ENCODE peak calls at places on chromosome 4, in four cellular contexts. O, T, Z and K are unnamed samples.

GRCh38 chr4:33255507-33255906 is 2535.3 kb downstream of the PCDH7 start:
- DNase-seq in O (no peak), T (no peak), Z (no peak), K (no peak)

GRCh38 chr4:168451744-168452394 is 28.4 kb downstream of the DDX60L start:
- DNase-seq in O (no peak), T (no peak), Z (no peak), K (no peak)

GRCh38 chr4:125187621-125188176 is 127.1 kb upstream of the FAT4 start:
- DNase-seq in O (no peak), T (no peak), Z (no peak), K (no peak)

GRCh38 chr4:76198411-76199237 is 15.0 kb downstream of the SCARB2 start:
- DNase-seq in O (peak), T (no peak), Z (peak), K (no peak)

GRCh38 chr4:18039113-18039512 is 17.6 kb upstream of the LCORL start:
- DNase-seq in O (no peak), T (no peak), Z (no peak), K (no peak)

GRCh38 chr4:114264877-114265291 is 285.4 kb upstream of the ARSJ start:
- DNase-seq in O (no peak), T (peak), Z (no peak), K (no peak)

GRCh38 chr4:55356991-55357461 is 11.0 kb downstream of the SRD5A3 start:
- DNase-seq in O (no peak), T (peak), Z (no peak), K (peak)

GRCh38 chr4:27003602-27004238 is 143.1 kb downstream of the STIM2 start:
- DNase-seq in O (no peak), T (no peak), Z (no peak), K (no peak)

GRCh38 chr4:105989411-105990242 is 94.4 kb downstream of the NPNT start:
- DNase-seq in O (no peak), T (no peak), Z (no peak), K (no peak)

GRCh38 chr4:135050086-135050717 is 848.6 kb upstream of the PABPC4L start:
- DNase-seq in O (no peak), T (no peak), Z (no peak), K (no peak)

GRCh38 chr4:184850431-184851199 is 24.8 kb upstream of the ACSL1 start:
- DNase-seq in O (no peak), T (no peak), Z (no peak), K (no peak)

GRCh38 chr4:99625369-99625768 is 32.3 kb downstream of the C4orf54 start:
- DNase-seq in O (no peak), T (no peak), Z (no peak), K (no peak)

GRCh38 chr4:83387922-83388676 is 53.5 kb upstream of the HPSE start:
- DNase-seq in O (no peak), T (no peak), Z (peak), K (no peak)

GRCh38 chr4:76016383-76016782 is 6.9 kb downstream of the CXCL10 start:
- DNase-seq in O (peak), T (no peak), Z (no peak), K (no peak)

GRCh38 chr4:53168237-53168636 is 197.6 kb downstream of the SCFD2 start:
- DNase-seq in O (no peak), T (no peak), Z (peak), K (no peak)

GRCh38 chr4:95761871-95762270 is 78.0 kb upstream of the PDHA2 start:
- DNase-seq in O (no peak), T (no peak), Z (no peak), K (no peak)

GRCh38 chr4:52869196-52869595 is 7.1 kb downstream of the RASL11B start:
- DNase-seq in O (no peak), T (no peak), Z (no peak), K (no peak)

GRCh38 chr4:61662362-61662761 is 462.2 kb downstream of the ADGRL3 start:
- DNase-seq in O (no peak), T (no peak), Z (no peak), K (no peak)

GRCh38 chr4:170497105-170497504 is 407.3 kb upstream of the AADAT start:
- DNase-seq in O (peak), T (no peak), Z (no peak), K (no peak)

GRCh38 chr4:15186149-15186548 is 183.9 kb downstream of the CPEB2 start:
- DNase-seq in O (no peak), T (no peak), Z (no peak), K (no peak)

GRCh38 chr4:31045724-31046318 is 325.7 kb downstream of the PCDH7 start:
- DNase-seq in O (no peak), T (no peak), Z (no peak), K (no peak)

GRCh38 chr4:137968956-137969709 is 273.0 kb downstream of the SLC7A11 start:
- DNase-seq in O (no peak), T (no peak), Z (peak), K (no peak)

GRCh38 chr4:108620933-108621905 is 843 bp downstream of the RPL34 start:
- DNase-seq in O (no peak), T (no peak), Z (no peak), K (no peak)

GRCh38 chr4:179130122-179130714 is 1688.0 kb upstream of the AGA start:
- DNase-seq in O (peak), T (no peak), Z (no peak), K (no peak)

GRCh38 chr4:55385201-55385649 is 10.5 kb upstream of the TMEM165 start:
- DNase-seq in O (no peak), T (peak), Z (peak), K (no peak)

GRCh38 chr4:45120163-45120562 is 393.8 kb upstream of the GNPDA2 start:
- DNase-seq in O (no peak), T (no peak), Z (no peak), K (no peak)

GRCh38 chr4:125382995-125383394 is 68.2 kb downstream of the FAT4 start:
- DNase-seq in O (no peak), T (no peak), Z (no peak), K (no peak)

GRCh38 chr4:124631760-124632159 is 80.8 kb downstream of the ANKRD50 start:
- DNase-seq in O (no peak), T (no peak), Z (peak), K (no peak)

GRCh38 chr4:143202824-143203223 is 18.1 kb downstream of the USP38 start:
- DNase-seq in O (no peak), T (no peak), Z (no peak), K (no peak)

GRCh38 chr4:159410076-159410777 is 307.3 kb downstream of the RAPGEF2 start:
- DNase-seq in O (no peak), T (no peak), Z (no peak), K (no peak)
- TF ChIP-seq SIN3A in O (no peak), T (no peak), Z (no peak), K (no peak)

GRCh38 chr4:36269533-36269932 is 11.9 kb upstream of the DTHD1 start:
- DNase-seq in O (no peak), T (no peak), Z (no peak), K (no peak)
- TF ChIP-seq GABPA in O (no peak), T (no peak), Z (no peak), K (no peak)

DNA sequence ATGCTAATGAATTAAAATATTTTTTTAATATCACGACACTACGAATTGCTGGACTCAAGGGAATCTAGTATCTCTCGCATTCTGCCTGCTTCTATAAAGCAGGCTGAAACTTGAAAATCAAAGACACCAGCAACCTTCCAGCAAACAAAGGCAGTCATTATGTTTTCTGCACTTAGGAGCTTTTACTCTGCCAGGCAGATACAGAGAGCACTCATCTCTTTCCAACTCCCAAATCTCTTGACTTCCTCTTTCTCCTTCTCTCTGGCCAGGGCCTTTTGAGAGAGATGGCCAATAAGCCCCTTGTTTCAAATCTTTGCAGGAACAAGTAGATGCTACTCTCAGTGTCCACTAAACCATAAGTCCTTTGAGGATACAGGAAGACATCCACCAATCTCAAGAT is 95.2 kb upstream of the KLF3 start:
- DNase-seq in O (no peak), T (no peak), Z (no peak), K (no peak)
- TF ChIP-seq HDAC2 in O (no peak), T (no peak), Z (no peak), K (no peak)

GRCh38 chr4:2059034-2059725 is at the start of gene NAT8L:
- DNase-seq in O (no peak), T (no peak), Z (peak), K (no peak)
- TF ChIP-seq SIN3A in O (no peak), T (no peak), Z (no peak), K (no peak)